ENCODE peak calls at places on chromosomes 12 and 14, in four cellular contexts. O, L, P and V are unnamed samples.

GRCh38 chr12:71870409-71870808 is 30.9 kb downstream of the TBC1D15 start:
- DNase-seq in P (no peak), O (no peak), L (peak; percentile 57), V (no peak)

GRCh38 chr12:112936927-112937326 is 1.3 kb upstream of the OAS3 start:
- DNase-seq in P (peak; percentile 42), O (no peak), L (no peak), V (peak; percentile 80)

GRCh38 chr12:128137140-128137539 is 129.8 kb upstream of the TMEM132C start:
- DNase-seq in P (peak; percentile 9), O (no peak), L (peak; percentile 93), V (no peak)

GRCh38 chr14:64762044-64763034 is 58.1 kb downstream of the PLEKHG3 start:
- DNase-seq in O (peak; percentile 86), P (peak; percentile 93), L (peak; percentile 67), V (peak; percentile 86)

GRCh38 chr14:102554835-102555819 is 37.3 kb upstream of the RCOR1 start:
- DNase-seq in O (peak; percentile 73), L (peak; percentile 78), P (no peak), V (no peak)

GRCh38 chr12:49777800-49778748 is 36.7 kb downstream of the TMBIM6 start:
- DNase-seq in O (peak; percentile 62), P (peak; percentile 69), L (peak; percentile 85), V (peak; percentile 68)

GRCh38 chr12:3697311-3697870 is 55.5 kb downstream of the CRACR2A start:
- DNase-seq in P (no peak), O (peak; percentile 21), L (no peak), V (no peak)

GRCh38 chr12:98823012-98823411 is 177.9 kb downstream of the APAF1 start:
- DNase-seq in P (no peak), O (no peak), L (no peak), V (no peak)

GRCh38 chr12:47066278-47067048 is 13.0 kb upstream of the PCED1B start:
- DNase-seq in P (no peak), L (no peak), O (peak; percentile 62), V (no peak)

GRCh38 chr12:67419810-67420209 is 150.7 kb downstream of the CAND1 start:
- DNase-seq in O (no peak), P (no peak), L (no peak), V (no peak)

GRCh38 chr14:42556551-42556950 is 949.9 kb downstream of the LRFN5 start:
- DNase-seq in L (no peak), O (no peak), P (peak; percentile 4), V (no peak)

GRCh38 chr14:91858536-91859275 is 8.6 kb downstream of the TC2N start:
- DNase-seq in P (peak; percentile 63), L (no peak), O (peak; percentile 78), V (peak; percentile 6)

GRCh38 chr12:118022728-118023109 is 6.2 kb downstream of the RFC5 start:
- DNase-seq in P (no peak), L (no peak), O (no peak), V (no peak)

GRCh38 chr12:3313655-3314305 is 177.2 kb upstream of the PRMT8 start:
- DNase-seq in O (peak; percentile 59), P (peak; percentile 52), L (peak; percentile 74), V (peak; percentile 19)

GRCh38 chr14:74425525-74426201 is 347 bp downstream of the SYNDIG1L start:
- DNase-seq in O (peak; percentile 55), P (peak; percentile 30), L (no peak), V (no peak)

GRCh38 chr12:68482660-68483059 is 128.0 kb upstream of the RAP1B start:
- DNase-seq in L (no peak), O (no peak), P (no peak), V (no peak)

GRCh38 chr12:94718114-94718513 is 67.8 kb upstream of the TMCC3 start:
- DNase-seq in L (no peak), P (peak; percentile 19), O (no peak), V (no peak)

GRCh38 chr12:58907326-58907855 is 12.9 kb downstream of the LRIG3 start:
- DNase-seq in P (no peak), L (no peak), O (no peak), V (no peak)

DNA sequence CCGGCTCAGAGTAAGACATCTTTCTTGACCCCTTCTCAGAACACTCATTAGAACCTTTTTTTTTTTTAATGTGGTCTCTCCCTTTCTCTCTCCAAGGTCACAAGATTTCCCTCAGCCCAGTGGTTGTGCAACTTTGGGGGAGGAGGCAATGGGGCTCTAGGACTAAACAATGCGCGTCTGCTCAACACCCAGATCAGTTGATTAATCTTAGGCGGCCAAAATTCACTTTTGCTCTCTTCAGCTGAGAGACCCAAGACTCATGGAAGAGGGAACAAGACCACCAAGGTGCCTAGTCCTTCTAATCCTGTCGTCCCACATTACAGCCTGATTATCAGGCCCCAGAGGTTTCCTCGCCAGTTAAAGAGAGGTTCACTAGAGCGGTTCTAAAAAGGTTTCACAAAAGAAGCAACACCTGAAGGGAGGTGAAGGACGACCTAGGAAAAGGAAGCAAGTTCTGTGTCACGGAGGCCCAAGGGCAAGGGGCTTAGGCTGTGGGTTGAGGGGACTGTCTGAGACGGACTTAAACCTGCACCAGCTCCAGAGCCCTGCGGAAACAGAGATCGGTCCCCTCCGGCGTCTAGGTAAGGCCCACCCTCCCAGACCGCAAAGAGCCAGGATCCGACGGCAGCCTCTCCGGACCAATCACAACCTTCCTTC is 836 bp upstream of the TARBP2 start:
- DNase-seq in O (peak; percentile 86), L (peak; percentile 53), P (no peak), V (no peak)
- H2AFZ ChIP-seq in O (peak overlapping the region; percentile 70), L (no peak overlapping the region), P (peak overlapping the region; percentile 54), V (peak overlapping the region; percentile 79)

GRCh38 chr12:76555797-76556196 is 3.8 kb downstream of the OSBPL8 start:
- DNase-seq in L (no peak), O (no peak), P (no peak), V (no peak)

GRCh38 chr12:76556373-76556772 is 3.2 kb downstream of the OSBPL8 start:
- DNase-seq in P (no peak), O (peak; percentile 13), L (peak; percentile 56), V (no peak)

GRCh38 chr12:76555226-76555767 is 4.3 kb downstream of the OSBPL8 start:
- DNase-seq in O (peak; percentile 29), L (peak; percentile 61), P (peak; percentile 43), V (no peak)

GRCh38 chr12:76552343-76552938 is 7.1 kb downstream of the OSBPL8 start:
- DNase-seq in L (no peak), P (no peak), O (peak; percentile 40), V (no peak)

GRCh38 chr12:76554411-76555225 is 5.0 kb downstream of the OSBPL8 start:
- DNase-seq in L (peak; percentile 91), O (no peak), P (no peak), V (no peak)
- H3K79me2 ChIP-seq in L (peaks cover 99% of the 10 kb centered on the region), O (peaks cover 98% of the 10 kb centered on the region), P (peaks cover 91% of the 10 kb centered on the region), V (peaks cover 70% of the 10 kb centered on the region)

DNA sequence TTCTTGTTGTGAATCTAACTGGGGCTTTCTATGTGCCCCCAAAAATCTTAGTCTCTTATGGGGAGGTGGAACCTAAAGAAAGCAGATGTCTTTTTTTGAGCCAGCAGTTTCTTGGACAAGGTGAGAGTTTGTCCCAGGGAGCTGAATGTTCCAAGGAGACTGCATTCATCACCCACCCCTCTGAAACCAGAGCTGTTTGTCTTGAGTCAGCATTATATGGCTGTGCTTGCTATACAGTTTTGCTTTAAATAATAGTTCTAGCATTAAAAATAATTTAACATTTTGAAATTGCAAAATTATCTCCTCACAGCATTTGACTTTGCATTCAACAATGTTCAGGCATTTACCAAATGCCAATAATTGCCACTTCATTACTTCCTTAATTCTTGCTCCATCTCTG is 813.3 kb downstream of the BCL11B start:
- DNase-seq in P (no peak), O (no peak), L (no peak), V (no peak)
- H3K9me2 ChIP-seq in P (no peaks in the 10 kb centered on the region), O (no peaks in the 10 kb centered on the region), L (no peaks in the 10 kb centered on the region), V (no peaks in the 10 kb centered on the region)

GRCh38 chr14:94483071-94483451 is 7.1 kb upstream of the SERPINA9 start:
- DNase-seq in L (peak; percentile 91), P (no peak), O (no peak), V (no peak)

GRCh38 chr14:94483729-94484275 is 7.8 kb upstream of the SERPINA9 start:
- DNase-seq in P (no peak), O (peak; percentile 62), L (no peak), V (no peak)

GRCh38 chr14:94486883-94487282 is 10.9 kb upstream of the SERPINA9 start:
- DNase-seq in O (no peak), L (no peak), P (no peak), V (no peak)

GRCh38 chr14:94485944-94486841 is 10.2 kb upstream of the SERPINA9 start:
- DNase-seq in O (peak; percentile 75), P (peak; percentile 42), L (peak; percentile 83), V (peak; percentile 6)

GRCh38 chr14:94484476-94484875 is 8.5 kb upstream of the SERPINA9 start:
- DNase-seq in P (no peak), O (no peak), L (peak; percentile 69), V (no peak)
- H2AFZ ChIP-seq in P (no peak overlapping the region), O (no peak overlapping the region), L (no peak overlapping the region), V (no peak overlapping the region)

GRCh38 chr12:10722502-10722904 is 620 bp downstream of the YBX3 start:
- DNase-seq in O (peak; percentile 88), L (no peak), P (peak; percentile 48), V (peak; percentile 65)
- H3K79me2 ChIP-seq in O (peaks cover 70% of the 10 kb centered on the region), L (no peaks in the 10 kb centered on the region), P (peaks cover 71% of the 10 kb centered on the region), V (peaks cover 60% of the 10 kb centered on the region)

GRCh38 chr12:30996752-30997151 is 70.2 kb downstream of the TSPAN11 start:
- DNase-seq in L (no peak), P (no peak), O (no peak), V (no peak)

GRCh38 chr12:30999723-31000122 is 73.2 kb downstream of the TSPAN11 start:
- DNase-seq in O (no peak), P (no peak), L (no peak), V (no peak)

GRCh38 chr12:30996255-30996654 is 69.7 kb downstream of the TSPAN11 start:
- DNase-seq in P (no peak), L (no peak), O (peak; percentile 57), V (no peak)

GRCh38 chr12:30999011-30999410 is 72.5 kb downstream of the TSPAN11 start:
- DNase-seq in P (no peak), O (no peak), L (no peak), V (no peak)

DNA sequence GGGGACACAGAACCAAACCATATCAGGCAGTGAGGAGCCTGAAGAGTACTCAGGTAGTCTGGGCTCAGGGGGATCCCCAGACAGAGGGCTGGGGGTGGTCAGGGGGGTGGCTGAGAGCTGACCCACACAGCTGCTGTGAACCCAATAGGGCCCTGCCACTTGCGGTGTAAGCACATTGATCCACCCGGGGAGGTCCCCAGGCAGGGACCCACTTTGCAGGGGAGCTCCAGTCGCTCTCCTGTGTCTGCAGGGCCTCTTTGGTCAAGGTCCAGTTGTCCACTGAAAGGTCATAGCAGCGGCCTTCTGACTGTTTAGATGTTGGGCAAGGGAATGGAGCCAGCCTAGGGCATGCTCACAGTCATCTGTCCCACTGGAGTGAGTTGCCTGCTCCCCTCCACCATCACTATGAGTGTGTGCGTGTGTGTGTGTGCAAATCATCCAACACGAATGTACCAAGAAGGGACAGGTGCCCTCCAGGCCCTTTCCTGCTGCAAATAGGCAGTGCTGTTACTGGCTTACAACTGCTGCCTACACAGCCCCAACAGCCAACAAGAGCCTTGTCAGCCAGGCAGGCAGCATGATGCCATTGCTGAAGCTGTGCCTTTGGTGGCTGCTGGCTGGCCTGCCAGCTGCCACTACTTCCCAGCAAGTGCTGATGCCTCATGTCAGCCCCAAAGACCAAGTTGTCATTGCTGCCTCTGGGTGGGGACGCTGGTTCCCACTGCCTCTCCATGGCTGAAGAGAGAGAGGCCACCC is 71.3 kb downstream of the TSPAN11 start:
- DNase-seq in O (no peak), L (no peak), P (no peak), V (no peak)
- H3K9me2 ChIP-seq in O (no peaks in the 10 kb centered on the region), L (no peaks in the 10 kb centered on the region), P (no peaks in the 10 kb centered on the region), V (no peaks in the 10 kb centered on the region)